ENCODE peak calls at places on chromosomes 7 and 10, in six cellular contexts. J is WTC11, X is K562, M is endothelial cell of umbilical vein, W is HepG2, S is H1. K is an unnamed sample.

GRCh38 chr10:101778781-101779543 is 3.0 kb upstream of the FGF8 start:
- DNase-seq in M (peak; percentile 43), X (peak; percentile 64), J (peak; percentile 80), S (peak; percentile 82), W (no peak), K (no peak)

GRCh38 chr7:12788171-12788570 is 100.7 kb downstream of the ARL4A start:
- DNase-seq in X (no peak), S (no peak), J (no peak), W (no peak), M (no peak), K (no peak)

GRCh38 chr7:141649137-141649864 is 52.7 kb downstream of the DENND11 start:
- DNase-seq in M (no peak), J (no peak), W (no peak), S (no peak), X (no peak), K (no peak)

GRCh38 chr10:115706482-115707076 is 566.4 kb downstream of the GFRA1 start:
- DNase-seq in J (no peak), X (no peak), W (peak; percentile 1), S (no peak), M (peak; percentile 26), K (peak; percentile 40)

GRCh38 chr7:130879191-130879590 is 145.2 kb upstream of the KLF14 start:
- DNase-seq in X (no peak), M (no peak), S (no peak), J (no peak), W (no peak), K (no peak)

GRCh38 chr7:92845736-92846135 is 9.4 kb upstream of the CDK6 start:
- DNase-seq in M (no peak), J (no peak), W (no peak), S (no peak), X (no peak), K (no peak)

GRCh38 chr10:11009471-11010308 is 8.0 kb upstream of the CELF2 start:
- DNase-seq in X (no peak), S (no peak), J (no peak), M (no peak), W (no peak), K (no peak)

GRCh38 chr7:30780909-30781308 is 9.7 kb downstream of the MINDY4 start:
- DNase-seq in X (no peak), M (no peak), J (no peak), W (no peak), S (no peak), K (no peak)

GRCh38 chr7:155961241-155962190 is 149.3 kb upstream of the SHH start:
- DNase-seq in X (no peak), S (peak; percentile 38), J (no peak), W (peak; percentile 61), M (no peak), K (no peak)

GRCh38 chr10:110399163-110400094 is 94.7 kb upstream of the SMNDC1 start:
- DNase-seq in S (no peak), J (no peak), X (no peak), M (peak; percentile 95), W (peak; percentile 79), K (peak; percentile 98)

GRCh38 chr7:121697731-121698396 is 175.1 kb upstream of the PTPRZ1 start:
- DNase-seq in X (no peak), W (no peak), M (no peak), S (no peak), J (no peak), K (no peak)

GRCh38 chr7:37916673-37917660 is at the start of gene SFRP4:
- DNase-seq in M (peak; percentile 56), W (peak; percentile 76), S (peak; percentile 81), X (peak; percentile 28), J (peak; percentile 64), K (peak; percentile 84)

GRCh38 chr7:2425749-2426148 is 22.3 kb downstream of the CHST12 start:
- DNase-seq in W (no peak), X (no peak), S (no peak), J (no peak), M (no peak), K (no peak)

GRCh38 chr10:100151901-100152300 is 33.9 kb downstream of the ERLIN1 start:
- DNase-seq in M (no peak), X (no peak), S (no peak), J (no peak), W (no peak), K (no peak)

GRCh38 chr7:157234271-157234670 is 95.5 kb downstream of the UBE3C start:
- DNase-seq in J (no peak), W (no peak), S (no peak), M (no peak), X (no peak), K (no peak)

GRCh38 chr10:16832351-16833080 is 15.3 kb upstream of the RSU1 start:
- DNase-seq in M (peak; percentile 98), W (no peak), X (no peak), J (no peak), S (no peak), K (no peak)

GRCh38 chr10:77305650-77306632 is 331.7 kb downstream of the KCNMA1 start:
- DNase-seq in S (no peak), W (no peak), X (no peak), M (no peak), J (no peak), K (no peak)

GRCh38 chr7:98312201-98312600 is 30.7 kb downstream of the BRI3 start:
- DNase-seq in J (no peak), W (no peak), X (no peak), M (no peak), S (no peak), K (no peak)

GRCh38 chr10:91613411-91614253 is 19.2 kb downstream of the PPP1R3C start:
- DNase-seq in W (no peak), X (no peak), J (no peak), M (peak; percentile 88), S (no peak), K (peak; percentile 82)

GRCh38 chr10:91653214-91653875 is 20.5 kb upstream of the PPP1R3C start:
- DNase-seq in J (no peak), M (peak; percentile 13), S (no peak), X (no peak), W (no peak), K (no peak)

GRCh38 chr7:105487559-105488218 is 34.4 kb downstream of the PUS7 start:
- DNase-seq in S (peak; percentile 32), M (peak; percentile 100), W (peak; percentile 62), X (peak; percentile 33), J (no peak), K (peak; percentile 12)

GRCh38 chr10:107043461-107043860 is 121.0 kb downstream of the SORCS1 start:
- DNase-seq in M (no peak), J (no peak), S (no peak), W (no peak), X (no peak), K (no peak)

GRCh38 chr7:150901160-150902035 is 49.1 kb downstream of the AOC1 start:
- DNase-seq in X (no peak), J (no peak), M (no peak), W (no peak), S (no peak), K (no peak)

GRCh38 chr10:130636303-130636702 is 500.1 kb downstream of the GLRX3 start:
- DNase-seq in W (no peak), M (no peak), S (no peak), X (no peak), J (no peak), K (no peak)

GRCh38 chr7:114083714-114084113 is 164.9 kb upstream of the PPP1R3A start:
- DNase-seq in S (no peak), J (no peak), W (no peak), M (peak; percentile 2), X (no peak), K (no peak)

GRCh38 chr10:80412521-80412920 is 4.2 kb downstream of the PRXL2A start:
- DNase-seq in X (no peak), M (peak; percentile 97), J (no peak), W (no peak), S (no peak), K (no peak)

GRCh38 chr10:32190890-32191491 is 134.8 kb upstream of the KIF5B start:
- DNase-seq in X (no peak), S (no peak), W (peak; percentile 25), M (peak; percentile 76), J (no peak), K (peak; percentile 42)

GRCh38 chr10:69567920-69568319 is 5.3 kb downstream of the NEUROG3 start:
- DNase-seq in W (peak; percentile 6), S (peak; percentile 90), M (peak; percentile 53), X (peak; percentile 22), J (peak; percentile 83), K (peak; percentile 24)

GRCh38 chr7:27784399-27785053 is 44.6 kb downstream of the TAX1BP1 start:
- DNase-seq in W (peak; percentile 81), X (peak; percentile 49), J (no peak), S (no peak), M (peak; percentile 85), K (peak; percentile 48)

DNA sequence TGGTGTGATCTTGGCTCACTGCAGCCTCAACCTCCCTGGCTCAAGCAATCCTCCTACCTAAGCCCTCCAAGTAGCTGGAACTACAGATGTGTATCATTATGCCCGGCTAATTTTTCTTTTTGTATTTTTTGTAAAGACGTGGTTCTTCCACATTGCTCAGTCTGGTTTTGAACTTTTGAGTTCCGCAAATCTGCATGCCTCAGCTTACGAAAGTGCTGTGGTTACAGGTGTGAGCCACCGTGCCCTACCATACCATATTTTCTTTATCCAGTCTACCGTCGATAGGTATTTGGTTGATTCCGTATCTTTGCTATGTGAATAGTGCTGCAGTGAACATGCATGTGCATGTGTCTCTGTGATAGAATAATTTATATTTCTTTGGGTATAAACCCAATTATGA is 6.5 kb downstream of the ZNF107 start:
- DNase-seq in J (no peak), S (no peak), M (no peak), X (no peak), W (no peak), K (no peak)
- TF ChIP-seq JUN in J (no peak), S (no peak), M (no peak), X (no peak), W (no peak), K (no peak)

DNA sequence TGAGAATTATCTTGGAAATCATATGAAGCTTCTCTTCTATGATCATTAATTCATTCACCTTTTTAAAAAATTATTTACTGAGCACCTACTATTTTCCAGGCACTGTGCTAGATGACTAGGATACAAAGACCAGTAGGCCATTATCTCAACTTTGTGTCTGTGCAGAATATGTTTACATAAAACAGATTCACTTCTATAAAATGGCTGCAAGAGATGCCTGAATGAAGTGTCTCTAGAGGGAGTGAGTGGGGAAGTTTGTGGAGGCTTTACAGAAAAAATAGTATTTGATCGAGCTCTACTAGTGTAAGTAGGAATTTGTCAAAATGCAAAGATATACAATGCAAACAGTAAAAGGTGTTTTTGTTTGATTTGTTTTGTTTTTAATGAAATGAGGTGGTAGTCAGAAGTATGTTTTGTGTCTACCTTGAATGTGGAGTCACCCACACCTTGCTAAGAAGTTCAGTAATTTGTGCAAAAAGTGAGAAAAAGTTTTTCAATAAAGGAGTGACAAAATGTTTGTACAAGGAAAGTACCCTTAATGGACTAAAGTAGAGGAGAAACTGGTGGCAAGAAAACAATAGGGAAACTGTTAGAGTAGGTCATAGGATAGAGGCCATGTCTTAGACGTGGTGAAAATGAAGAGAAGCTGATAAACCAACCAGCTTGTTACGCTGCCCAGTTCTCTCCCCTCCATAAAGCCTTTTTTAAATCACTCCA is 125.5 kb downstream of the KCND2 start:
- DNase-seq in S (no peak), W (no peak), J (no peak), X (no peak), M (no peak), K (no peak)
- TF ChIP-seq JUN in S (no peak), W (no peak), J (no peak), X (no peak), M (no peak), K (no peak)

GRCh38 chr7:47518827-47519226 is 63.1 kb downstream of the TNS3 start:
- DNase-seq in W (peak; percentile 85), M (no peak), X (no peak), S (no peak), J (no peak), K (no peak)
- TF ChIP-seq JUN in W (peak; percentile 23), M (no peak), X (no peak), S (no peak), J (no peak), K (no peak)

GRCh38 chr7:108324053-108325038 is 131.9 kb downstream of the NRCAM start:
- DNase-seq in W (no peak), M (no peak), J (no peak), S (no peak), X (no peak), K (no peak)
- TF ChIP-seq JUN in W (no peak), M (no peak), J (no peak), S (no peak), X (no peak), K (no peak)

K was measured in A549.